ENCODE peak calls at places on chromosomes 6 and 20, in four cellular contexts. R is ascending aorta; J is activated T-cell treated with anti-CD3 and anti-CD28 coated beads, Interleukin-2, amount 50 U/mL, for 24 hours; V is stimulated activated CD8-positive, alpha-beta memory T cell treated with anti-CD3 and anti-CD28 coated beads, Interleukin-7, amount 100 ng/mL, for 24 hours. G is an unnamed sample.

GRCh38 chr6:70549327-70549726 is 17.4 kb upstream of the SDHAF4 start:
- DNase-seq in R (no peak), J (no peak), V (no peak), G (no peak)

GRCh38 chr6:10801224-10801848 is 37.0 kb downstream of the MAK start:
- DNase-seq in R (no peak), J (peak), V (peak), G (peak)

GRCh38 chr6:123515715-123516114 is 121.0 kb downstream of the TRDN start:
- DNase-seq in R (no peak), J (no peak), V (no peak), G (no peak)

GRCh38 chr20:29873946-29874345 is 1383.5 kb upstream of the DEFB115 start:
- DNase-seq in R (no peak), J (no peak), V (no peak), G (peak)

GRCh38 chr6:30647802-30648460 is 998 bp downstream of the C6orf136 start:
- DNase-seq in R (no peak), J (no peak), V (no peak), G (no peak)

GRCh38 chr6:163391983-163392382 is 22.5 kb upstream of the QKI start:
- DNase-seq in R (no peak), J (no peak), V (no peak), G (no peak)

GRCh38 chr6:28269492-28269891 is 2.5 kb downstream of the ZSCAN26 start:
- DNase-seq in R (no peak), J (no peak), V (no peak), G (peak)

GRCh38 chr6:134351615-134352474 is 33.9 kb upstream of the SGK1 start:
- DNase-seq in R (no peak), J (peak), V (no peak), G (no peak)

GRCh38 chr20:37749620-37750403 is 56.0 kb downstream of the CTNNBL1 start:
- DNase-seq in R (no peak), J (no peak), V (no peak), G (no peak)

GRCh38 chr6:144931172-144932035 is 646.3 kb downstream of the UTRN start:
- DNase-seq in R (no peak), J (no peak), V (peak), G (peak)

GRCh38 chr20:62120990-62121775 is 1.1 kb upstream of the LSM14B start:
- DNase-seq in R (no peak), J (no peak), V (no peak), G (peak)

GRCh38 chr20:14406495-14406894 is 69.1 kb upstream of the FLRT3 start:
- DNase-seq in R (no peak), J (no peak), V (no peak), G (no peak)

GRCh38 chr6:22888147-22888831 is 318.9 kb downstream of the HDGFL1 start:
- DNase-seq in R (no peak), J (no peak), V (no peak), G (peak)

GRCh38 chr6:11277275-11278206 is 45.1 kb upstream of the NEDD9 start:
- DNase-seq in R (no peak), J (peak), V (no peak), G (peak)